ENCODE peak calls at places on chromosomes 1 and 21, in nine cellular contexts. V is left ventricle myocardium superior; X is activated T-cell treated with anti-CD3 and anti-CD28 coated beads, Interleukin-2, amount 50 U/mL, for 72 hours; B is A549; L is glutamatergic neuron; I is B cell; W is activated CD4-positive, alpha-beta T cell treated with anti-CD3 and anti-CD28 coated beads, Interleukin-2, amount 50 U/mL, for 1 hour; Q is NCI-H2081; N is AG08395. F is an unnamed sample.

GRCh38 chr1:77126309-77126708 is 92.9 kb downstream of the PIGK start:
- DNase-seq in V (no peak), X (peak), B (no peak), L (no peak), I (no peak), W (no peak), Q (peak), N (peak), F (peak)

GRCh38 chr1:206982216-206982615 is 12.0 kb upstream of the FCAMR start:
- DNase-seq in V (peak), X (peak), B (peak), L (peak), I (peak), W (peak), Q (peak), N (peak), F (peak)

GRCh38 chr1:214208525-214208924 is 72.4 kb upstream of the SMYD2 start:
- DNase-seq in V (no peak), X (no peak), B (no peak), L (no peak), I (no peak), W (no peak), Q (no peak), N (no peak), F (no peak)

GRCh38 chr1:38029081-38029681 is 16.6 kb downstream of the UTP11 start:
- DNase-seq in V (peak), X (no peak), B (no peak), L (peak), I (no peak), W (no peak), Q (peak), N (peak), F (peak)

GRCh38 chr1:47066931-47067330 is at the start of gene CYP4Z1:
- DNase-seq in V (no peak), X (no peak), B (no peak), L (no peak), I (no peak), W (no peak), Q (no peak), N (no peak), F (no peak)

GRCh38 chr1:50979964-50980363 is 9.9 kb downstream of the CDKN2C start:
- DNase-seq in V (no peak), X (no peak), B (no peak), L (no peak), I (no peak), W (no peak), Q (peak), N (no peak), F (no peak)

GRCh38 chr1:229006121-229006870 is 264.6 kb upstream of the RAB4A start:
- DNase-seq in V (no peak), X (no peak), B (no peak), L (no peak), I (no peak), W (no peak), Q (no peak), N (no peak), F (no peak)

GRCh38 chr1:180248731-180249681 is 18.9 kb downstream of the LHX4 start:
- DNase-seq in V (no peak), X (no peak), B (no peak), L (peak), I (no peak), W (no peak), Q (no peak), N (no peak), F (no peak)

GRCh38 chr1:34164510-34165381 is at the start of gene CSMD2:
- DNase-seq in V (peak), X (no peak), B (no peak), L (peak), I (no peak), W (no peak), Q (peak), N (peak), F (no peak)

GRCh38 chr1:89125571-89126233 is at the start of gene GBP2:
- DNase-seq in V (peak), X (peak), B (peak), L (no peak), I (no peak), W (peak), Q (no peak), N (peak), F (peak)

GRCh38 chr1:54273837-54274192 is 73.8 kb downstream of the MRPL37 start:
- DNase-seq in V (peak), X (no peak), B (no peak), L (peak), I (no peak), W (no peak), Q (peak), N (peak), F (no peak)

GRCh38 chr1:100517517-100517916 is 20.4 kb upstream of the GPR88 start:
- DNase-seq in V (no peak), X (no peak), B (no peak), L (no peak), I (no peak), W (no peak), Q (no peak), N (no peak), F (no peak)

GRCh38 chr1:111887385-111887784 is 102.1 kb downstream of the KCND3 start:
- DNase-seq in V (no peak), X (no peak), B (no peak), L (no peak), I (no peak), W (no peak), Q (no peak), N (no peak), F (no peak)

GRCh38 chr21:25925936-25926335 is 191.2 kb downstream of the GABPA start:
- DNase-seq in V (no peak), X (no peak), B (no peak), L (no peak), I (no peak), W (no peak), Q (no peak), N (peak), F (no peak)

GRCh38 chr1:36517019-36517387 is 34.3 kb upstream of the CSF3R start:
- DNase-seq in V (no peak), X (no peak), B (no peak), L (no peak), I (no peak), W (no peak), Q (no peak), N (no peak), F (no peak)

GRCh38 chr1:75492011-75492410 is 118.9 kb downstream of the SLC44A5 start:
- DNase-seq in V (no peak), X (no peak), B (no peak), L (no peak), I (no peak), W (no peak), Q (no peak), N (no peak), F (no peak)

GRCh38 chr1:84774674-84775548 is 84.7 kb upstream of the SSX2IP start:
- DNase-seq in V (no peak), X (no peak), B (no peak), L (peak), I (no peak), W (no peak), Q (peak), N (no peak), F (no peak)

GRCh38 chr1:6823822-6824221 is 38.6 kb downstream of the CAMTA1 start:
- DNase-seq in V (no peak), X (no peak), B (no peak), L (no peak), I (no peak), W (no peak), Q (no peak), N (no peak), F (no peak)

GRCh38 chr1:211814313-211814712 is 16.2 kb downstream of the LPGAT1 start:
- DNase-seq in V (no peak), X (no peak), B (no peak), L (no peak), I (no peak), W (no peak), Q (no peak), N (no peak), F (no peak)

GRCh38 chr1:228352677-228353481 is 53.8 kb downstream of the TRIM11 start:
- DNase-seq in V (peak), X (no peak), B (no peak), L (no peak), I (no peak), W (no peak), Q (no peak), N (no peak), F (no peak)

GRCh38 chr1:3902111-3902511 is 2.0 kb upstream of the C1orf174 start:
- DNase-seq in V (no peak), X (peak), B (no peak), L (no peak), I (no peak), W (peak), Q (no peak), N (no peak), F (no peak)

GRCh38 chr1:66261370-66261769 is 272.6 kb upstream of the SGIP1 start:
- DNase-seq in V (no peak), X (no peak), B (no peak), L (no peak), I (no peak), W (no peak), Q (no peak), N (peak), F (no peak)

GRCh38 chr1:182634306-182635072 is 30.3 kb upstream of the RGS16 start:
- DNase-seq in V (no peak), X (no peak), B (no peak), L (peak), I (no peak), W (no peak), Q (peak), N (no peak), F (no peak)

GRCh38 chr21:17784604-17785402 is 34.4 kb downstream of the C21orf91 start:
- DNase-seq in V (no peak), X (peak), B (no peak), L (no peak), I (no peak), W (no peak), Q (no peak), N (no peak), F (peak)

GRCh38 chr21:18228060-18228739 is 16.4 kb upstream of the CHODL start:
- DNase-seq in V (peak), X (no peak), B (no peak), L (peak), I (no peak), W (no peak), Q (no peak), N (no peak), F (no peak)

GRCh38 chr21:43193651-43194302 is 25.0 kb downstream of the CRYAA start:
- DNase-seq in V (peak), X (no peak), B (no peak), L (no peak), I (no peak), W (no peak), Q (no peak), N (peak), F (no peak)

GRCh38 chr1:236063919-236064673 is 794 bp downstream of the NID1 start:
- DNase-seq in V (peak), X (peak), B (peak), L (peak), I (peak), W (peak), Q (peak), N (peak), F (peak)

GRCh38 chr1:232973652-232974611 is 23.5 kb downstream of the NTPCR start:
- DNase-seq in V (no peak), X (no peak), B (no peak), L (no peak), I (no peak), W (no peak), Q (no peak), N (no peak), F (no peak)

GRCh38 chr1:18540136-18540765 is 59.5 kb downstream of the KLHDC7A start:
- DNase-seq in V (no peak), X (no peak), B (no peak), L (no peak), I (no peak), W (no peak), Q (no peak), N (no peak), F (no peak)

GRCh38 chr1:27071049-27071416 is 58.4 kb upstream of the TENT5B start:
- DNase-seq in V (no peak), X (no peak), B (no peak), L (peak), I (no peak), W (no peak), Q (no peak), N (peak), F (no peak)

GRCh38 chr1:227889047-227889862 is 58.5 kb downstream of the WNT9A start:
- DNase-seq in V (no peak), X (no peak), B (no peak), L (peak), I (peak), W (no peak), Q (no peak), N (no peak), F (no peak)

GRCh38 chr1:79845951-79846350 is 839.4 kb upstream of the ADGRL4 start:
- DNase-seq in V (no peak), X (no peak), B (no peak), L (no peak), I (no peak), W (no peak), Q (no peak), N (peak), F (no peak)

GRCh38 chr1:13487143-13487868 is 26.5 kb downstream of the LRRC38 start:
- DNase-seq in V (peak), X (no peak), B (no peak), L (no peak), I (no peak), W (no peak), Q (no peak), N (no peak), F (no peak)

GRCh38 chr1:226233293-226233692 is 9.8 kb downstream of the MIXL1 start:
- DNase-seq in V (no peak), X (no peak), B (no peak), L (no peak), I (peak), W (no peak), Q (no peak), N (no peak), F (no peak)

GRCh38 chr21:26686278-26686677 is 113.2 kb upstream of the CYYR1 start:
- DNase-seq in V (no peak), X (peak), B (peak), L (no peak), I (peak), W (no peak), Q (peak), N (peak), F (no peak)